ENCODE peak calls at places on chromosomes 11 and 22, in four cellular contexts. One of them, this sample, is unnamed.

GRCh38 chr22:44247923-44248892 is 64.5 kb downstream of the SHISAL1 start:
- DNase-seq in T-helper 2 cell: no peak
- DNase-seq in naive thymus-derived CD4-positive, alpha-beta T cell: no peak
- DNase-seq in bronchial epithelial cell: no peak
- DNase-seq in this sample: no peak

GRCh38 chr22:49269928-49270327 is 557.7 kb downstream of the BRD1 start:
- DNase-seq in T-helper 2 cell: no peak
- DNase-seq in bronchial epithelial cell: no peak
- DNase-seq in naive thymus-derived CD4-positive, alpha-beta T cell: no peak
- DNase-seq in this sample: no peak

GRCh38 chr11:109808569-109808968 is 284.6 kb upstream of the ZC3H12C start:
- DNase-seq in bronchial epithelial cell: peak; percentile 67
- DNase-seq in naive thymus-derived CD4-positive, alpha-beta T cell: no peak
- DNase-seq in T-helper 2 cell: no peak
- DNase-seq in this sample: no peak

GRCh38 chr22:46575915-46576555 is 38.6 kb upstream of the CELSR1 start:
- DNase-seq in bronchial epithelial cell: no peak
- DNase-seq in naive thymus-derived CD4-positive, alpha-beta T cell: no peak
- DNase-seq in T-helper 2 cell: no peak
- DNase-seq in this sample: no peak

GRCh38 chr11:83819936-83820549 is 533.9 kb upstream of the CCDC90B start:
- DNase-seq in T-helper 2 cell: no peak
- DNase-seq in bronchial epithelial cell: peak; percentile 69
- DNase-seq in naive thymus-derived CD4-positive, alpha-beta T cell: no peak
- DNase-seq in this sample: no peak

GRCh38 chr11:57823859-57824258 is 62.3 kb downstream of the CTNND1 start:
- DNase-seq in bronchial epithelial cell: no peak
- DNase-seq in T-helper 2 cell: no peak
- DNase-seq in naive thymus-derived CD4-positive, alpha-beta T cell: no peak
- DNase-seq in this sample: no peak

GRCh38 chr11:77547863-77548551 is 41.7 kb upstream of the AQP11 start:
- DNase-seq in bronchial epithelial cell: peak; percentile 64
- DNase-seq in naive thymus-derived CD4-positive, alpha-beta T cell: no peak
- DNase-seq in T-helper 2 cell: no peak
- DNase-seq in this sample: peak; percentile 44

GRCh38 chr11:73177380-73178091 is 35.4 kb upstream of the FCHSD2 start:
- DNase-seq in naive thymus-derived CD4-positive, alpha-beta T cell: no peak
- DNase-seq in T-helper 2 cell: no peak
- DNase-seq in bronchial epithelial cell: no peak
- DNase-seq in this sample: peak; percentile 30

GRCh38 chr11:78647986-78648875 is 73.6 kb upstream of the NARS2 start:
- DNase-seq in T-helper 2 cell: no peak
- DNase-seq in bronchial epithelial cell: no peak
- DNase-seq in naive thymus-derived CD4-positive, alpha-beta T cell: no peak
- DNase-seq in this sample: no peak

GRCh38 chr11:47460571-47461235 is 11.8 kb upstream of the RAPSN start:
- DNase-seq in bronchial epithelial cell: no peak
- DNase-seq in T-helper 2 cell: no peak
- DNase-seq in naive thymus-derived CD4-positive, alpha-beta T cell: no peak
- DNase-seq in this sample: no peak

GRCh38 chr11:45167283-45167682 is 20.8 kb downstream of the PRDM11 start:
- DNase-seq in naive thymus-derived CD4-positive, alpha-beta T cell: no peak
- DNase-seq in bronchial epithelial cell: no peak
- DNase-seq in T-helper 2 cell: no peak
- DNase-seq in this sample: no peak

GRCh38 chr11:128297111-128297651 is 290.2 kb downstream of the ETS1 start:
- DNase-seq in bronchial epithelial cell: no peak
- DNase-seq in naive thymus-derived CD4-positive, alpha-beta T cell: no peak
- DNase-seq in T-helper 2 cell: no peak
- DNase-seq in this sample: no peak

GRCh38 chr11:66076561-66076960 is 6.5 kb downstream of the PACS1 start:
- DNase-seq in bronchial epithelial cell: no peak
- DNase-seq in T-helper 2 cell: no peak
- DNase-seq in naive thymus-derived CD4-positive, alpha-beta T cell: no peak
- DNase-seq in this sample: no peak

GRCh38 chr22:41344189-41344788 is 37.5 kb upstream of the TEF start:
- DNase-seq in naive thymus-derived CD4-positive, alpha-beta T cell: no peak
- DNase-seq in T-helper 2 cell: no peak
- DNase-seq in bronchial epithelial cell: no peak
- DNase-seq in this sample: no peak

GRCh38 chr11:6618117-6619020 is 853 bp downstream of the TPP1 start:
- DNase-seq in T-helper 2 cell: peak; percentile 35
- DNase-seq in naive thymus-derived CD4-positive, alpha-beta T cell: no peak
- DNase-seq in bronchial epithelial cell: peak; percentile 50
- DNase-seq in this sample: no peak

GRCh38 chr11:59186130-59186594 is 14.2 kb downstream of the DTX4 start:
- DNase-seq in T-helper 2 cell: peak; percentile 26
- DNase-seq in naive thymus-derived CD4-positive, alpha-beta T cell: peak; percentile 38
- DNase-seq in bronchial epithelial cell: peak; percentile 18
- DNase-seq in this sample: peak; percentile 95

GRCh38 chr11:12239396-12240298 is 129.3 kb downstream of the MICAL2 start:
- DNase-seq in T-helper 2 cell: no peak
- DNase-seq in naive thymus-derived CD4-positive, alpha-beta T cell: no peak
- DNase-seq in bronchial epithelial cell: peak; percentile 53
- DNase-seq in this sample: no peak

GRCh38 chr22:46649176-46650077 is 29.2 kb downstream of the GRAMD4 start:
- DNase-seq in T-helper 2 cell: no peak
- DNase-seq in bronchial epithelial cell: peak; percentile 40
- DNase-seq in naive thymus-derived CD4-positive, alpha-beta T cell: no peak
- DNase-seq in this sample: no peak

GRCh38 chr22:19842386-19843106 is 12.1 kb downstream of the GNB1L start:
- DNase-seq in bronchial epithelial cell: no peak
- DNase-seq in naive thymus-derived CD4-positive, alpha-beta T cell: no peak
- DNase-seq in T-helper 2 cell: no peak
- DNase-seq in this sample: no peak

GRCh38 chr22:32579533-32580220 is 105.1 kb downstream of the FBXO7 start:
- DNase-seq in T-helper 2 cell: no peak
- DNase-seq in bronchial epithelial cell: no peak
- DNase-seq in naive thymus-derived CD4-positive, alpha-beta T cell: no peak
- DNase-seq in this sample: no peak

GRCh38 chr22:23539135-23539838 is 40.8 kb downstream of the IGLL1 start:
- DNase-seq in bronchial epithelial cell: peak; percentile 68
- DNase-seq in naive thymus-derived CD4-positive, alpha-beta T cell: peak; percentile 41
- DNase-seq in T-helper 2 cell: peak; percentile 63
- DNase-seq in this sample: peak; percentile 80

GRCh38 chr11:776459-777287 is 614 bp downstream of the GATD1 start:
- DNase-seq in bronchial epithelial cell: no peak
- DNase-seq in naive thymus-derived CD4-positive, alpha-beta T cell: no peak
- DNase-seq in T-helper 2 cell: peak; percentile 15
- DNase-seq in this sample: peak; percentile 50

GRCh38 chr22:38347944-38348750 is 30.9 kb upstream of the CSNK1E start:
- DNase-seq in naive thymus-derived CD4-positive, alpha-beta T cell: no peak
- DNase-seq in bronchial epithelial cell: peak; percentile 97
- DNase-seq in T-helper 2 cell: no peak
- DNase-seq in this sample: no peak

GRCh38 chr11:74493816-74494630 is 499 bp upstream of the LIPT2 start:
- DNase-seq in bronchial epithelial cell: peak; percentile 97
- DNase-seq in naive thymus-derived CD4-positive, alpha-beta T cell: no peak
- DNase-seq in T-helper 2 cell: no peak
- DNase-seq in this sample: peak; percentile 29

GRCh38 chr11:35415488-35415887 is 3.9 kb downstream of the SLC1A2 start:
- DNase-seq in naive thymus-derived CD4-positive, alpha-beta T cell: no peak
- DNase-seq in T-helper 2 cell: no peak
- DNase-seq in bronchial epithelial cell: no peak
- DNase-seq in this sample: no peak

GRCh38 chr22:29157759-29158535 is 47.7 kb upstream of the EMID1 start:
- DNase-seq in naive thymus-derived CD4-positive, alpha-beta T cell: no peak
- DNase-seq in bronchial epithelial cell: no peak
- DNase-seq in T-helper 2 cell: no peak
- DNase-seq in this sample: no peak

GRCh38 chr11:92735039-92735438 is 234.4 kb upstream of the MTNR1B start:
- DNase-seq in naive thymus-derived CD4-positive, alpha-beta T cell: no peak
- DNase-seq in bronchial epithelial cell: peak; percentile 20
- DNase-seq in T-helper 2 cell: no peak
- DNase-seq in this sample: no peak

GRCh38 chr11:40293655-40294342 is 1165.7 kb downstream of the LRRC4C start:
- DNase-seq in T-helper 2 cell: no peak
- DNase-seq in naive thymus-derived CD4-positive, alpha-beta T cell: no peak
- DNase-seq in bronchial epithelial cell: peak; percentile 83
- DNase-seq in this sample: peak; percentile 20

GRCh38 chr11:69941546-69942332 is 122.5 kb upstream of the FGF3 start:
- DNase-seq in T-helper 2 cell: no peak
- DNase-seq in naive thymus-derived CD4-positive, alpha-beta T cell: no peak
- DNase-seq in bronchial epithelial cell: no peak
- DNase-seq in this sample: no peak

GRCh38 chr22:37147186-37147990 is 2.3 kb downstream of the IL2RB start:
- DNase-seq in bronchial epithelial cell: no peak
- DNase-seq in T-helper 2 cell: no peak
- DNase-seq in naive thymus-derived CD4-positive, alpha-beta T cell: no peak
- DNase-seq in this sample: no peak

GRCh38 chr11:790721-791564 is 1.1 kb upstream of the CEND1 start:
- DNase-seq in T-helper 2 cell: no peak
- DNase-seq in naive thymus-derived CD4-positive, alpha-beta T cell: no peak
- DNase-seq in bronchial epithelial cell: no peak
- DNase-seq in this sample: no peak

GRCh38 chr11:72781313-72782080 is 12.3 kb downstream of the STARD10 start:
- DNase-seq in naive thymus-derived CD4-positive, alpha-beta T cell: peak; percentile 50
- DNase-seq in bronchial epithelial cell: no peak
- DNase-seq in T-helper 2 cell: peak; percentile 30
- DNase-seq in this sample: peak; percentile 41

GRCh38 chr22:34587357-34588356 is 478.3 kb upstream of the ISX start:
- DNase-seq in T-helper 2 cell: no peak
- DNase-seq in bronchial epithelial cell: no peak
- DNase-seq in naive thymus-derived CD4-positive, alpha-beta T cell: no peak
- DNase-seq in this sample: no peak

GRCh38 chr11:3095712-3096361 is 38.6 kb upstream of the CARS1 start:
- DNase-seq in bronchial epithelial cell: peak; percentile 70
- DNase-seq in T-helper 2 cell: no peak
- DNase-seq in naive thymus-derived CD4-positive, alpha-beta T cell: no peak
- DNase-seq in this sample: no peak

GRCh38 chr11:28009383-28009782 is 98.6 kb downstream of the KIF18A start:
- DNase-seq in bronchial epithelial cell: peak; percentile 77
- DNase-seq in T-helper 2 cell: no peak
- DNase-seq in naive thymus-derived CD4-positive, alpha-beta T cell: no peak
- DNase-seq in this sample: no peak

GRCh38 chr11:90855531-90855930 is 632.7 kb upstream of the CHORDC1 start:
- DNase-seq in T-helper 2 cell: no peak
- DNase-seq in bronchial epithelial cell: no peak
- DNase-seq in naive thymus-derived CD4-positive, alpha-beta T cell: no peak
- DNase-seq in this sample: peak; percentile 0

GRCh38 chr11:11262171-11262920 is 90.7 kb downstream of the CSNK2A3 start:
- DNase-seq in bronchial epithelial cell: no peak
- DNase-seq in T-helper 2 cell: no peak
- DNase-seq in naive thymus-derived CD4-positive, alpha-beta T cell: no peak
- DNase-seq in this sample: no peak